ENCODE peak calls at places on chromosomes 4 and X, in nine cellular contexts. D is hepatocyte; F is activated CD4-positive, alpha-beta T cell treated with anti-CD3 and anti-CD28 coated beads, Interleukin-2, amount 10 ng/mL, durations not matched to agents 7 days and 5 days; R is head of caudate nucleus; E is lung; T is ascending aorta; O is germinal center; L is NCI-H1092; J is CD4-positive, alpha-beta memory T cell. P is an unnamed sample.

GRCh38 chr4:173735585-173735984 is 205.6 kb upstream of the HAND2 start:
- DNase-seq in D (no peak), F (no peak), R (no peak), E (no peak), T (peak), O (no peak), L (no peak), J (no peak), P (no peak)

GRCh38 chrX:140157611-140158010 is 192.3 kb upstream of the CXorf66 start:
- DNase-seq in D (no peak), F (no peak), R (no peak), E (no peak), T (no peak), O (no peak), L (no peak), J (no peak), P (peak)

GRCh38 chrX:53882331-53882730 is 161.9 kb downstream of the PHF8 start:
- DNase-seq in D (peak), F (no peak), R (no peak), E (no peak), T (no peak), O (no peak), L (no peak), J (no peak), P (peak)

GRCh38 chr4:100208964-100209363 is 18.7 kb upstream of the DDIT4L start:
- DNase-seq in D (peak), F (no peak), R (no peak), E (no peak), T (no peak), O (no peak), L (no peak), J (no peak), P (no peak)

GRCh38 chrX:14817559-14817958 is 55.3 kb downstream of the FANCB start:
- DNase-seq in D (no peak), F (no peak), R (no peak), E (no peak), T (no peak), O (no peak), L (no peak), J (no peak), P (no peak)

GRCh38 chrX:150352114-150352513 is 11.0 kb upstream of the MAMLD1 start:
- DNase-seq in D (no peak), F (no peak), R (no peak), E (no peak), T (no peak), O (no peak), L (no peak), J (no peak), P (peak)

GRCh38 chrX:80817002-80817401 is 7.3 kb upstream of the BRWD3 start:
- DNase-seq in D (no peak), F (no peak), R (no peak), E (no peak), T (no peak), O (no peak), L (no peak), J (no peak), P (no peak)

GRCh38 chr4:41102360-41103092 is 111.8 kb downstream of the APBB2 start:
- DNase-seq in D (no peak), F (no peak), R (no peak), E (no peak), T (no peak), O (no peak), L (no peak), J (no peak), P (no peak)

GRCh38 chr4:111398906-111399330 is 746.3 kb upstream of the FAM241A start:
- DNase-seq in D (peak), F (no peak), R (peak), E (no peak), T (no peak), O (no peak), L (no peak), J (no peak), P (peak)

GRCh38 chr4:102356562-102357202 is 11.4 kb upstream of the SLC39A8 start:
- DNase-seq in D (peak), F (no peak), R (no peak), E (no peak), T (no peak), O (no peak), L (no peak), J (no peak), P (no peak)

GRCh38 chr4:6362896-6363295 is 93.2 kb downstream of the WFS1 start:
- DNase-seq in D (peak), F (peak), R (no peak), E (no peak), T (no peak), O (peak), L (no peak), J (no peak), P (peak)

GRCh38 chr4:129738175-129738574 is 642.2 kb downstream of the C4orf33 start:
- DNase-seq in D (no peak), F (no peak), R (no peak), E (no peak), T (no peak), O (no peak), L (no peak), J (no peak), P (no peak)

GRCh38 chr4:47839259-47839658 is 1.4 kb upstream of the CORIN start:
- DNase-seq in D (peak), F (peak), R (peak), E (no peak), T (no peak), O (peak), L (no peak), J (peak), P (peak)

GRCh38 chrX:69988955-69989394 is 60.8 kb downstream of the AWAT2 start:
- DNase-seq in D (no peak), F (no peak), R (no peak), E (no peak), T (no peak), O (no peak), L (no peak), J (peak), P (no peak)

GRCh38 chrX:9267415-9267814 is 197.4 kb upstream of the TBL1X start:
- DNase-seq in D (peak), F (no peak), R (no peak), E (no peak), T (no peak), O (no peak), L (no peak), J (no peak), P (no peak)

P was measured in foreskin fibroblast.